ENCODE peak calls at places on chromosomes 5 and 9, in nine cellular contexts. E is kidney; X is H9; U is hepatocyte; T is gastrocnemius medialis; D is CD8-positive, alpha-beta T cell; W is spleen; R is adipocyte; J is heart left ventricle. S is an unnamed sample.

GRCh38 chr5:24621809-24622208 is 23.0 kb downstream of the CDH10 start:
- DNase-seq in D (no peak), E (no peak), X (no peak), J (peak; percentile 62), U (peak; percentile 52), T (peak; percentile 4), W (no peak), R (no peak), S (peak; percentile 6)

GRCh38 chr5:55411881-55412280 is 104.1 kb downstream of the MTREX start:
- DNase-seq in E (no peak), D (no peak), T (no peak), U (no peak), X (no peak), R (no peak), W (no peak), J (no peak), S (no peak)

GRCh38 chr9:137054932-137055384 is 1.1 kb upstream of the ENTPD2 start:
- DNase-seq in W (no peak), X (no peak), T (no peak), R (no peak), E (no peak), J (no peak), U (no peak), D (no peak), S (no peak)

GRCh38 chr9:18185196-18185595 is 288.8 kb upstream of the ADAMTSL1 start:
- DNase-seq in E (no peak), D (no peak), R (no peak), X (no peak), J (no peak), U (peak; percentile 60), T (no peak), W (no peak), S (no peak)

GRCh38 chr9:31335529-31336234 is 1048.8 kb upstream of the ACO1 start:
- DNase-seq in D (no peak), E (no peak), J (no peak), R (no peak), T (no peak), W (no peak), U (no peak), X (no peak), S (no peak)

GRCh38 chr5:114332925-114333324 is 28.9 kb upstream of the KCNN2 start:
- DNase-seq in D (no peak), J (no peak), U (no peak), X (no peak), R (no peak), E (no peak), T (no peak), W (no peak), S (no peak)

GRCh38 chr9:87875839-87876545 is 6.7 kb upstream of the SPATA31E1 start:
- DNase-seq in T (no peak), U (peak; percentile 9), E (no peak), D (no peak), W (peak; percentile 61), J (no peak), R (no peak), X (peak; percentile 25), S (no peak)

GRCh38 chr9:100352727-100353505 is at the start of gene TEX10:
- DNase-seq in D (peak; percentile 84), J (peak; percentile 90), W (peak; percentile 97), X (peak; percentile 94), U (peak; percentile 95), E (peak; percentile 97), T (peak; percentile 77), R (peak; percentile 96), S (peak; percentile 90)

GRCh38 chr9:104780796-104781395 is 17.0 kb downstream of the NIPSNAP3B start:
- DNase-seq in U (no peak), R (peak; percentile 78), J (no peak), D (no peak), W (no peak), X (no peak), T (no peak), E (no peak), S (no peak)

GRCh38 chr5:145118109-145118508 is 717.0 kb downstream of the PRELID2 start:
- DNase-seq in X (no peak), R (no peak), U (no peak), D (no peak), E (no peak), J (no peak), W (no peak), T (no peak), S (no peak)

GRCh38 chr5:855771-856530 is 5.2 kb upstream of the ZDHHC11 start:
- DNase-seq in J (peak; percentile 17), E (no peak), T (no peak), X (no peak), D (no peak), R (no peak), W (peak; percentile 57), U (no peak), S (no peak)

GRCh38 chr9:126491256-126491879 is 122.4 kb upstream of the LMX1B start:
- DNase-seq in T (no peak), U (peak; percentile 79), E (peak; percentile 3), D (peak; percentile 48), X (no peak), R (peak; percentile 85), W (peak; percentile 61), J (no peak), S (peak; percentile 55)

DNA sequence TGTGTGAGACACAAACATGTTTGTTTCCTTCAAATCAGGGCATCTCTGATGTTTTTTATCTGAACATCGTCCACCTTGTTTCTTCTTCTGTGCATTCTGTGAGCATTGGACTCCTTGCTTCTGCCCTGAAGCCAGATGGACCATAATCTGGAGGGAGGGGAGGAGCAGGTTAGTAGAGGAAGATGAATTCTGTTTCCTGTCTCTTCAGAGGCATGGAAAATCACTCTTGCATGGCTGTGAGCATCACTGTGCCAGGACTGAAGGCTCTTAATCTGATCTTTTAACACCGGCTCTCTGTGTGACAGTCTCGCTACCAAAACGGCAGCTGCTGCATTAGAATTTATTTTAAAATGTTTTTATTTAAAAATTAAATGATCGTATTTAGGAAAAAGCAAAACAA is 43.3 kb downstream of the TLE4 start:
- DNase-seq in D (no peak), X (no peak), T (no peak), W (no peak), J (no peak), U (no peak), R (no peak), E (no peak), S (no peak)
- H3K4me1 ChIP-seq in D (peaks cover 6% of the 10 kb centered on the region), X (peaks cover 8% of the 10 kb centered on the region), T (peaks cover 77% of the 10 kb centered on the region), W (peaks cover 16% of the 10 kb centered on the region), J (no peaks in the 10 kb centered on the region), U (peaks cover 14% of the 10 kb centered on the region), R (peaks cover 73% of the 10 kb centered on the region), E (peaks cover 3% of the 10 kb centered on the region), S (peaks cover 21% of the 10 kb centered on the region)

DNA sequence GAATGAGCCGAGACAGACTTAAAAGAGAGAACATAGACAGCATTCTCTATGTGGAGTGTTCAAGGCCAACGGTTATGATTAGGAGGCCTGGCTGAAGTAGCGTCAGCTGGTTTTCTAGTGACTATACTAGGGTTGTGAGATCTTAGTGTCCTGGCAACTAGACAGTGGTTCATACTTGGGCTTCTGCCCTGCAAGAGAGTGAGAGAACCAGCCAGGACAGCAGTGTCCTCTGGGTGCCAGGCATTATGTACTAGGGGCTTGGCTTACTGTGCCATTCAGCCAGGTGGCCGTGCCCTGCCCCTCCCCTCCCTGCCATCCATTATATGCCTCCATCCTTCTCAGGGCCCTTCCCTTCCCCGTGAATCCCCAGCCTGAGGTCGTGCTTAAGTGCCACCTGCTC is 56.8 kb downstream of the TRIO start:
- DNase-seq in J (peak; percentile 57), W (no peak), R (no peak), T (peak; percentile 56), D (no peak), U (no peak), E (peak; percentile 42), X (no peak), S (peak; percentile 51)
- H3K4me1 ChIP-seq in J (peaks cover 12% of the 10 kb centered on the region), W (peaks cover 28% of the 10 kb centered on the region), R (peaks cover 70% of the 10 kb centered on the region), T (peaks cover 58% of the 10 kb centered on the region), D (no peaks in the 10 kb centered on the region), U (peaks cover 9% of the 10 kb centered on the region), E (peaks cover 7% of the 10 kb centered on the region), X (peaks cover 7% of the 10 kb centered on the region), S (peaks cover 97% of the 10 kb centered on the region)

GRCh38 chr5:158054073-158054387 is 195.1 kb upstream of the CLINT1 start:
- DNase-seq in E (no peak), U (no peak), D (no peak), R (no peak), T (no peak), X (no peak), W (no peak), J (no peak), S (no peak)
- H3K4me1 ChIP-seq in E (peaks cover 2% of the 10 kb centered on the region), U (peaks cover 8% of the 10 kb centered on the region), D (no peaks in the 10 kb centered on the region), R (peaks cover 18% of the 10 kb centered on the region), T (no peaks in the 10 kb centered on the region), X (no peaks in the 10 kb centered on the region), W (no peaks in the 10 kb centered on the region), J (no peaks in the 10 kb centered on the region), S (no peaks in the 10 kb centered on the region)

GRCh38 chr9:89438194-89438593 is 59.7 kb downstream of the SEMA4D start:
- DNase-seq in T (no peak), E (peak; percentile 53), D (no peak), X (no peak), U (no peak), R (no peak), J (no peak), W (no peak), S (no peak)
- H3K4me1 ChIP-seq in T (peaks cover 43% of the 10 kb centered on the region), E (peaks cover 60% of the 10 kb centered on the region), D (peaks cover 98% of the 10 kb centered on the region), X (peaks cover 23% of the 10 kb centered on the region), U (peaks cover 20% of the 10 kb centered on the region), R (no peaks in the 10 kb centered on the region), J (no peaks in the 10 kb centered on the region), W (peaks cover 88% of the 10 kb centered on the region), S (peaks cover 13% of the 10 kb centered on the region)

GRCh38 chr5:124677376-124677998 is 69.0 kb downstream of the ZNF608 start:
- DNase-seq in E (no peak), U (no peak), D (no peak), W (no peak), J (peak; percentile 44), T (no peak), R (no peak), X (no peak), S (peak; percentile 40)

GRCh38 chr5:124678478-124678877 is 68.0 kb downstream of the ZNF608 start:
- DNase-seq in E (no peak), T (no peak), J (peak; percentile 61), U (no peak), X (no peak), W (no peak), D (no peak), R (no peak), S (peak; percentile 21)

GRCh38 chr5:124678992-124679519 is 67.4 kb downstream of the ZNF608 start:
- DNase-seq in T (no peak), D (no peak), J (no peak), U (no peak), X (no peak), W (no peak), R (no peak), E (no peak), S (no peak)

GRCh38 chr5:124677999-124678385 is 68.4 kb downstream of the ZNF608 start:
- DNase-seq in U (no peak), T (no peak), R (no peak), D (no peak), X (no peak), E (no peak), W (no peak), J (no peak), S (no peak)

DNA sequence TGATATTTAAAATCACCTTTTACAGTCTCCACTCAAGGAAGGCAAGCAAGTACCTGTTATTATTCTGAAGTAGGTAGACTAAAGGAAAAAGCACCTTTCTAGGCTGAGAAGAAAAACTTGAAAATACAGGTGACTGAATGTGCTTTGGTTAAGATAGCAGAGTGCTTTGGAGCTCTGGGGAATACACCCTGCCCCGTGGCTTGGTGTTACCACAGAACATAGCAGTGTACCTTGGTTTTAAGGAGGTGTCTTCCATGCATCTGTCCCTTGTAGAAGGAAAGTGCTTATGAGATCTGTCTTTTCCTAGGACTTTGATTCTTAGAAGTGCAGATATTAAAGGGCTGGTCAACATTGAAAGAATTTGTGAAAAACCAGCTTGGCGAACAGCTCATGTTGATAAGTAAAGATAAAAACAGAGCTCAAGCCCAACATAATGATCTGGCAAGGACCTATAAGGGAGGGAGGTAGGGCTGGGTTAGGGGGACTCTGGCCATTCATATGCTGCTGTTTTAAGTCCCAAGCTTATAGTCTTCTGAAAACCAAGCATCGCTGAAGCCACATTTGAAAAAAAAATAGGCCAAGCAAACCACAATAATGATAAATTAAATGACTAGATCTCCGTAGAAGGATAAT is 66.7 kb downstream of the ZNF608 start:
- DNase-seq in J (no peak), U (no peak), W (no peak), X (no peak), E (no peak), R (no peak), D (no peak), T (no peak), S (no peak)
- H3K4me1 ChIP-seq in J (peaks cover 5% of the 10 kb centered on the region), U (peaks cover 63% of the 10 kb centered on the region), W (no peaks in the 10 kb centered on the region), X (peaks cover 18% of the 10 kb centered on the region), E (peaks cover 15% of the 10 kb centered on the region), R (peaks cover 32% of the 10 kb centered on the region), D (no peaks in the 10 kb centered on the region), T (peaks cover 47% of the 10 kb centered on the region), S (peaks cover 29% of the 10 kb centered on the region)

S was measured in heart right ventricle.